ENCODE peak calls at places on chromosomes 13 and 19, in seven cellular contexts. G, N, M, L, F, K and T are unnamed samples.

GRCh38 chr19:50817941-50818858 is 5.4 kb downstream of the KLK1 start:
- DNase-seq in L (peak; percentile 40), M (peak; percentile 62), F (no peak), G (no peak), N (peak; percentile 79), K (peak; percentile 59), T (peak; percentile 88)

GRCh38 chr13:77511552-77511951 is 24.0 kb upstream of the SCEL start:
- DNase-seq in K (no peak), N (no peak), M (no peak), L (peak; percentile 21), F (no peak), G (no peak), T (no peak)

GRCh38 chr19:36081894-36082293 is 27.2 kb downstream of the WDR62 start:
- DNase-seq in L (no peak), M (no peak), K (no peak), G (no peak), F (no peak), N (no peak), T (no peak)

GRCh38 chr19:916645-917322 is 349 bp upstream of the KISS1R start:
- DNase-seq in N (peak; percentile 68), M (no peak), K (no peak), F (no peak), L (no peak), G (no peak), T (peak; percentile 80)

GRCh38 chr13:73702419-73703071 is 431.7 kb downstream of the KLF12 start:
- DNase-seq in F (no peak), L (no peak), K (peak; percentile 45), G (peak; percentile 25), M (peak; percentile 33), N (peak; percentile 55), T (no peak)

GRCh38 chr19:22603518-22604440 is 30.3 kb upstream of the ZNF492 start:
- DNase-seq in M (no peak), K (no peak), F (no peak), N (no peak), L (no peak), G (no peak), T (no peak)

GRCh38 chr13:72920097-72920496 is 138.2 kb downstream of the PIBF1 start:
- DNase-seq in N (no peak), L (no peak), G (no peak), F (peak; percentile 6), M (no peak), K (no peak), T (no peak)

GRCh38 chr13:85651440-85651839 is 147.8 kb downstream of the SLITRK6 start:
- DNase-seq in G (no peak), F (no peak), M (no peak), L (no peak), K (peak; percentile 13), N (no peak), T (no peak)

GRCh38 chr13:98892821-98893220 is 85.0 kb downstream of the DOCK9 start:
- DNase-seq in N (no peak), F (no peak), L (no peak), K (no peak), G (no peak), M (no peak), T (no peak)

GRCh38 chr19:38263696-38264485 is 482 bp upstream of the SPINT2 start:
- DNase-seq in G (peak; percentile 81), N (peak; percentile 89), L (peak; percentile 99), K (peak; percentile 90), M (peak; percentile 84), F (peak; percentile 60), T (no peak)

GRCh38 chr13:111980146-111980929 is 86.6 kb upstream of the SOX1 start:
- DNase-seq in K (no peak), M (no peak), G (no peak), N (no peak), F (no peak), L (no peak), T (no peak)

GRCh38 chr13:104204177-104204576 is 1138.0 kb upstream of the SLC10A2 start:
- DNase-seq in G (no peak), L (no peak), N (no peak), M (no peak), K (no peak), F (no peak), T (no peak)

GRCh38 chr19:604355-604754 is 14.7 kb downstream of the HCN2 start:
- DNase-seq in N (peak; percentile 83), G (no peak), K (no peak), M (peak; percentile 67), F (no peak), L (no peak), T (no peak)

GRCh38 chr19:29667390-29667783 is 2.1 kb downstream of the PLEKHF1 start:
- DNase-seq in N (peak; percentile 34), G (no peak), K (no peak), F (no peak), L (no peak), M (no peak), T (peak; percentile 79)

GRCh38 chr19:48695743-48696352 is at the start of gene FUT2:
- DNase-seq in K (no peak), G (no peak), L (peak; percentile 59), F (no peak), M (no peak), N (no peak), T (no peak)

GRCh38 chr13:111270765-111271164 is 49.7 kb upstream of the TEX29 start:
- DNase-seq in L (no peak), F (no peak), K (no peak), N (no peak), M (no peak), G (no peak), T (no peak)